ENCODE peak calls at places on chromosome 19, in ten cellular contexts. One of them, this sample, is unnamed.

GRCh38 chr19:36837525-36837901 is 674 bp downstream of the ZNF790 start:
- DNase-seq in AG09309: no peak
- DNase-seq in tibial artery: no peak
- DNase-seq in AG10803: no peak
- DNase-seq in H9: no peak
- DNase-seq in endothelial cell: no peak
- DNase-seq in omental fat pad: no peak
- DNase-seq in neural progenitor cell: no peak
- DNase-seq in BJ: no peak
- DNase-seq in PC-3: no peak
- DNase-seq in this sample: no peak

GRCh38 chr19:30669329-30670010 is 297.3 kb downstream of the ZNF536 start:
- DNase-seq in AG10803: peak
- DNase-seq in tibial artery: peak
- DNase-seq in endothelial cell: peak
- DNase-seq in omental fat pad: peak
- DNase-seq in PC-3: peak
- DNase-seq in AG09309: no peak
- DNase-seq in H9: peak
- DNase-seq in BJ: no peak
- DNase-seq in neural progenitor cell: peak
- DNase-seq in this sample: peak

GRCh38 chr19:900302-901111 is 7.2 kb downstream of the RNU6-9 start:
- DNase-seq in omental fat pad: no peak
- DNase-seq in BJ: no peak
- DNase-seq in endothelial cell: no peak
- DNase-seq in AG10803: no peak
- DNase-seq in H9: peak
- DNase-seq in PC-3: peak
- DNase-seq in AG09309: no peak
- DNase-seq in tibial artery: no peak
- DNase-seq in neural progenitor cell: no peak
- DNase-seq in this sample: peak

GRCh38 chr19:38544569-38545315 is 73.0 kb downstream of the MAP4K1 start:
- DNase-seq in neural progenitor cell: peak
- DNase-seq in omental fat pad: no peak
- DNase-seq in H9: no peak
- DNase-seq in endothelial cell: no peak
- DNase-seq in AG10803: no peak
- DNase-seq in BJ: no peak
- DNase-seq in PC-3: no peak
- DNase-seq in AG09309: no peak
- DNase-seq in tibial artery: no peak
- DNase-seq in this sample: peak

GRCh38 chr19:4310247-4311121 is 6.1 kb downstream of the FSD1 start:
- DNase-seq in PC-3: peak
- DNase-seq in omental fat pad: no peak
- DNase-seq in H9: peak
- DNase-seq in AG10803: no peak
- DNase-seq in endothelial cell: no peak
- DNase-seq in BJ: no peak
- DNase-seq in tibial artery: no peak
- DNase-seq in AG09309: no peak
- DNase-seq in neural progenitor cell: no peak
- DNase-seq in this sample: no peak

GRCh38 chr19:489418-490196 is 6.7 kb upstream of the MADCAM1 start:
- DNase-seq in AG10803: peak
- DNase-seq in tibial artery: no peak
- DNase-seq in neural progenitor cell: peak
- DNase-seq in omental fat pad: no peak
- DNase-seq in AG09309: no peak
- DNase-seq in endothelial cell: peak
- DNase-seq in PC-3: peak
- DNase-seq in BJ: no peak
- DNase-seq in H9: peak
- DNase-seq in this sample: no peak

GRCh38 chr19:42452590-42452989 is 9.8 kb upstream of the CXCL17 start:
- DNase-seq in AG10803: no peak
- DNase-seq in BJ: no peak
- DNase-seq in PC-3: no peak
- DNase-seq in AG09309: no peak
- DNase-seq in neural progenitor cell: no peak
- DNase-seq in endothelial cell: no peak
- DNase-seq in H9: no peak
- DNase-seq in omental fat pad: no peak
- DNase-seq in tibial artery: no peak
- DNase-seq in this sample: no peak

GRCh38 chr19:19466201-19466600 is 49.1 kb downstream of the TSSK6 start:
- DNase-seq in PC-3: no peak
- DNase-seq in endothelial cell: no peak
- DNase-seq in H9: no peak
- DNase-seq in AG10803: no peak
- DNase-seq in omental fat pad: no peak
- DNase-seq in tibial artery: no peak
- DNase-seq in AG09309: no peak
- DNase-seq in neural progenitor cell: no peak
- DNase-seq in BJ: no peak
- DNase-seq in this sample: no peak

GRCh38 chr19:18156841-18157464 is 4.0 kb downstream of the PIK3R2 start:
- DNase-seq in AG10803: peak
- DNase-seq in PC-3: peak
- DNase-seq in omental fat pad: no peak
- DNase-seq in BJ: no peak
- DNase-seq in tibial artery: peak
- DNase-seq in neural progenitor cell: no peak
- DNase-seq in H9: no peak
- DNase-seq in AG09309: peak
- DNase-seq in endothelial cell: no peak
- DNase-seq in this sample: peak

GRCh38 chr19:18841400-18841799 is 9.6 kb downstream of the UPF1 start:
- DNase-seq in tibial artery: no peak
- DNase-seq in endothelial cell: no peak
- DNase-seq in PC-3: no peak
- DNase-seq in AG10803: no peak
- DNase-seq in BJ: no peak
- DNase-seq in AG09309: no peak
- DNase-seq in neural progenitor cell: no peak
- DNase-seq in H9: no peak
- DNase-seq in omental fat pad: no peak
- DNase-seq in this sample: no peak

DNA sequence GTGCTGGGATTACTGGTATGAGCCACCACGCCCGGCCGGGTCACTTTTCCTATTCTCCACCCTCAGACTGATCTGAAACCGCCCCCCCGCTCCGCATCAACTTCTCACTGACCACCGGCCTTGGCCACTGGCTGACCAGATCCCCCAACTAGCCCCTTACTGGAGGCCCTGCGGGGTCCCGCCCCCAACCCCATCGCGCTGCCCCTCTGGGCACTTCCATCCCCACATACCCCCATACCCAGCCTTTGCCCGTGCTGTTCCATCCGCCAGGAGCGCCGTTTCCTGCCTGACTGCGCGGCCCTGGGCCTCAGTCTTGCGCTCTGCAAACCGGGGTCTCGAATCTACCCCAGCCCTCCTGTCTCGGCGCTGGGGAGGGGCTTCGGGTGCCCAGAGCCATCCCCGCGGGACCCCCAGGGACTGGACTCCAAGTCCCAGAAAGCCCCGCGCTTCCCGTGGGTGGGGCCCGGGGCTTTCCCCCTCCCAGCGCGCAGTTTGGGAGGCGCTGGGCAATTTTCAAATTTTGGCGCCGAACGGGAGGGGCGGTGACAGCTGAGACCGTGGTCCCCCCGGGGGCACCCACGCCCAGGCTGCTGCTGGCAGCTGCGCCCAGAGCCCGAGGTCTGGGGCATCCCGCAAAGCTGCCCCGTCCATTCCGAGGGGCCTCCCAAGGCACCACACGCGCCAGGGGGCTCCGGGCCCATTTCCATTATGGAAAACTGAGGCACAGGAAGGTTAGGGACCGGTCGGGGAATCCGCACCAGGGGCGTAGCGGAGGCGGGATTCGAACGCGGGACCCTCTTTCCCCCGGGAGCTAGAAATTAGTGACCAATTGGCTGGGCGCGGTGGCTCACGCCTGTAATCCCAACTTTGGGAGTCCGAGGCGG is 5.2 kb upstream of the LMNB2 start:
- DNase-seq in PC-3: peak
- DNase-seq in AG09309: no peak
- DNase-seq in tibial artery: peak
- DNase-seq in omental fat pad: no peak
- DNase-seq in AG10803: peak
- DNase-seq in H9: peak
- DNase-seq in endothelial cell: peak
- DNase-seq in BJ: no peak
- DNase-seq in neural progenitor cell: peak
- DNase-seq in this sample: peak
- TF ChIP-seq CTCF in PC-3: no peak
- TF ChIP-seq CTCF in AG09309: peak
- TF ChIP-seq CTCF in tibial artery: no peak
- TF ChIP-seq CTCF in omental fat pad: no peak
- TF ChIP-seq CTCF in AG10803: peak
- TF ChIP-seq CTCF in H9: no peak
- TF ChIP-seq CTCF in endothelial cell: no peak
- TF ChIP-seq CTCF in BJ: peak
- TF ChIP-seq CTCF in neural progenitor cell: peak
- TF ChIP-seq CTCF in this sample: peak

GRCh38 chr19:9923440-9923839 is 12.9 kb downstream of the OLFM2 start:
- DNase-seq in AG10803: no peak
- DNase-seq in endothelial cell: no peak
- DNase-seq in BJ: no peak
- DNase-seq in tibial artery: no peak
- DNase-seq in AG09309: no peak
- DNase-seq in omental fat pad: no peak
- DNase-seq in neural progenitor cell: no peak
- DNase-seq in PC-3: no peak
- DNase-seq in H9: no peak
- DNase-seq in this sample: no peak
- TF ChIP-seq CTCF in AG10803: no peak
- TF ChIP-seq CTCF in endothelial cell: no peak
- TF ChIP-seq CTCF in BJ: no peak
- TF ChIP-seq CTCF in tibial artery: no peak
- TF ChIP-seq CTCF in AG09309: no peak
- TF ChIP-seq CTCF in omental fat pad: no peak
- TF ChIP-seq CTCF in neural progenitor cell: no peak
- TF ChIP-seq CTCF in PC-3: no peak
- TF ChIP-seq CTCF in H9: no peak
- TF ChIP-seq CTCF in this sample: no peak

GRCh38 chr19:13881231-13881691 is 4.3 kb downstream of the NANOS3 start:
- DNase-seq in H9: peak
- DNase-seq in PC-3: no peak
- DNase-seq in neural progenitor cell: peak
- DNase-seq in BJ: no peak
- DNase-seq in AG10803: no peak
- DNase-seq in tibial artery: no peak
- DNase-seq in AG09309: no peak
- DNase-seq in omental fat pad: no peak
- DNase-seq in endothelial cell: no peak
- DNase-seq in this sample: no peak
- TF ChIP-seq CTCF in H9: no peak
- TF ChIP-seq CTCF in PC-3: no peak
- TF ChIP-seq CTCF in neural progenitor cell: peak
- TF ChIP-seq CTCF in BJ: no peak
- TF ChIP-seq CTCF in AG10803: no peak
- TF ChIP-seq CTCF in tibial artery: no peak
- TF ChIP-seq CTCF in AG09309: no peak
- TF ChIP-seq CTCF in omental fat pad: no peak
- TF ChIP-seq CTCF in endothelial cell: no peak
- TF ChIP-seq CTCF in this sample: no peak

GRCh38 chr19:7326105-7326877 is 22.4 kb upstream of the ARHGEF18 start:
- DNase-seq in neural progenitor cell: peak
- DNase-seq in BJ: no peak
- DNase-seq in PC-3: peak
- DNase-seq in AG10803: peak
- DNase-seq in omental fat pad: no peak
- DNase-seq in endothelial cell: no peak
- DNase-seq in tibial artery: no peak
- DNase-seq in AG09309: no peak
- DNase-seq in H9: peak
- DNase-seq in this sample: peak
- TF ChIP-seq CTCF in neural progenitor cell: peak
- TF ChIP-seq CTCF in BJ: peak
- TF ChIP-seq CTCF in PC-3: peak
- TF ChIP-seq CTCF in AG10803: peak
- TF ChIP-seq CTCF in omental fat pad: no peak
- TF ChIP-seq CTCF in endothelial cell: peak
- TF ChIP-seq CTCF in tibial artery: peak
- TF ChIP-seq CTCF in AG09309: peak
- TF ChIP-seq CTCF in H9: peak
- TF ChIP-seq CTCF in this sample: peak

GRCh38 chr19:34305221-34306058 is 51.1 kb downstream of the GARRE1 start:
- DNase-seq in H9: no peak
- DNase-seq in PC-3: no peak
- DNase-seq in omental fat pad: no peak
- DNase-seq in AG09309: no peak
- DNase-seq in endothelial cell: no peak
- DNase-seq in neural progenitor cell: no peak
- DNase-seq in AG10803: no peak
- DNase-seq in tibial artery: no peak
- DNase-seq in BJ: no peak
- DNase-seq in this sample: no peak

GRCh38 chr19:34308381-34309367 is 54.3 kb downstream of the GARRE1 start:
- DNase-seq in BJ: no peak
- DNase-seq in PC-3: no peak
- DNase-seq in AG09309: no peak
- DNase-seq in neural progenitor cell: no peak
- DNase-seq in AG10803: peak
- DNase-seq in endothelial cell: no peak
- DNase-seq in omental fat pad: no peak
- DNase-seq in tibial artery: no peak
- DNase-seq in H9: no peak
- DNase-seq in this sample: no peak

GRCh38 chr19:34309368-34310138 is 55.2 kb downstream of the GARRE1 start:
- DNase-seq in PC-3: no peak
- DNase-seq in BJ: no peak
- DNase-seq in neural progenitor cell: no peak
- DNase-seq in tibial artery: no peak
- DNase-seq in endothelial cell: no peak
- DNase-seq in omental fat pad: no peak
- DNase-seq in AG10803: no peak
- DNase-seq in AG09309: no peak
- DNase-seq in H9: no peak
- DNase-seq in this sample: no peak

GRCh38 chr19:34306213-34306661 is 51.9 kb downstream of the GARRE1 start:
- DNase-seq in H9: no peak
- DNase-seq in endothelial cell: no peak
- DNase-seq in BJ: no peak
- DNase-seq in tibial artery: no peak
- DNase-seq in omental fat pad: no peak
- DNase-seq in AG09309: no peak
- DNase-seq in AG10803: no peak
- DNase-seq in neural progenitor cell: no peak
- DNase-seq in PC-3: no peak
- DNase-seq in this sample: no peak

DNA sequence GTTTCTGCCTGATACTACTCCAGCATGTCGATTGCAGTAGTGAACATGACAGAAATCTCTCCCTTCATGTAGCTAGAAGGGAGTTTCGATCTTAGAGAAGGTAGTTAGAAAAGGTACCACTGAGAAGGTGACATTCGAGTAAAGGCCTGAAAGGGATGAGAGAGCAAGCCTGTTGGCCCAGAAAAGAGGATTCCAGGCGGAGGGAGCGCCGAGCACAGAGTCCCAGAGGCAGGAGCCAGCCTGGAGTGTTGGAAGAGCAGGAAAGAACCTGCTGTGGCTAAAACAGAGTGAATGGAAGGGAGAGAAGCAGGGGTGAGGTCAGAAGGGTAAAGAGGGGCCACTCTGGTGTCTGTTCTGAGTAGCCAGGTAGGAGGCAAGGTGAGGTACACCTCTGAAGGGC is 52.5 kb downstream of the GARRE1 start:
- DNase-seq in endothelial cell: no peak
- DNase-seq in AG10803: no peak
- DNase-seq in omental fat pad: no peak
- DNase-seq in H9: no peak
- DNase-seq in AG09309: no peak
- DNase-seq in PC-3: no peak
- DNase-seq in BJ: no peak
- DNase-seq in tibial artery: no peak
- DNase-seq in neural progenitor cell: no peak
- DNase-seq in this sample: no peak
- TF ChIP-seq CTCF in endothelial cell: no peak
- TF ChIP-seq CTCF in AG10803: no peak
- TF ChIP-seq CTCF in omental fat pad: no peak
- TF ChIP-seq CTCF in H9: no peak
- TF ChIP-seq CTCF in AG09309: no peak
- TF ChIP-seq CTCF in PC-3: no peak
- TF ChIP-seq CTCF in BJ: no peak
- TF ChIP-seq CTCF in tibial artery: no peak
- TF ChIP-seq CTCF in neural progenitor cell: no peak
- TF ChIP-seq CTCF in this sample: no peak

This sample was measured in MCF 10A.